ENCODE peak calls at places on chromosome X, in seven cellular contexts. V, D, B, N, I, R and J are unnamed samples.

GRCh38 chrX:31228415-31228832 is 156.6 kb upstream of the FTHL17 start:
- DNase-seq in D (no peak), V (peak), R (no peak), I (no peak), B (no peak), N (no peak), J (no peak)

GRCh38 chrX:41441934-41442823 is 5.0 kb upstream of the NYX start:
- DNase-seq in D (peak), B (peak), I (peak), N (peak), V (peak), R (peak), J (peak)

GRCh38 chrX:54044877-54045328 is 630 bp upstream of the PHF8 start:
- DNase-seq in D (no peak), I (no peak), R (no peak), B (no peak), N (peak), V (no peak), J (no peak)

GRCh38 chrX:31265383-31265782 is 193.5 kb upstream of the FTHL17 start:
- DNase-seq in D (no peak), I (no peak), R (no peak), V (no peak), B (no peak), N (no peak), J (no peak)

GRCh38 chrX:40733691-40734090 is 1.7 kb downstream of the MED14 start:
- DNase-seq in V (peak), D (no peak), N (no peak), R (no peak), B (no peak), I (no peak), J (no peak)

GRCh38 chrX:40171513-40172168 is 73.9 kb upstream of the BCOR start:
- DNase-seq in N (peak), B (no peak), V (peak), R (no peak), I (peak), D (no peak), J (no peak)

GRCh38 chrX:48683411-48683982 is at the start of gene WAS:
- DNase-seq in N (no peak), B (no peak), D (peak), R (no peak), I (no peak), V (no peak), J (no peak)

GRCh38 chrX:107845625-107846024 is 20.0 kb downstream of the MID2 start:
- DNase-seq in D (no peak), V (no peak), N (no peak), I (no peak), B (no peak), R (no peak), J (no peak)

GRCh38 chrX:13845721-13846378 is 29.0 kb upstream of the GPM6B start:
- DNase-seq in V (peak), I (no peak), R (no peak), D (no peak), N (peak), B (no peak), J (no peak)

DNA sequence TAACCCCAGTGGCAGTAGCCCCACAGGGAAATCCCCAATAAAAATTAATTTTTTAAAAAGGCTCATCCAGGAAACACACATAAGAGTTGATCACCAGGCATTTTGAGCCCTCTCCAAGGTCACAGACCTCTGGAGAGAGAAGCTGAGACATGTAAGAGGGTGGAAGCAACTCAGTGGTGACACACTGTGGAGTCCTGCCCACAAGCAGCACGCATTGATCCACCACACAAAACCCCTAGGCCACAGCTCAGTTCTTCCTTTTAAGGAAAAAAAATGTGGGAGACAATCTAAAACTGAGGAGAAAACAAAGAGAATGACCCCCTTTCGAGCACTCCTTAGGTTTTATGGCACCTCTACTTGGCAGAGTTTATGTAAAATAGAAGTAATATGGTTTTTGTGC is 71.7 kb upstream of the S100G start:
- DNase-seq in N (peak), R (no peak), V (peak), D (no peak), I (peak), B (peak), J (no peak)
- TF ChIP-seq EZH2 in N (no peak), R (no peak), V (no peak), D (no peak), I (no peak), B (no peak), J (no peak)

GRCh38 chrX:154033848-154034247 is 14.1 kb upstream of the IRAK1 start:
- DNase-seq in B (no peak), V (no peak), I (no peak), D (no peak), N (no peak), R (no peak), J (no peak)
- H3K4me2 ChIP-seq in B (no peak), V (no peak), I (no peak), D (no peak), N (no peak), R (no peak), J (no peak)

GRCh38 chrX:10160221-10160620 is 3.4 kb downstream of the CLCN4 start:
- DNase-seq in B (no peak), V (no peak), D (no peak), I (no peak), N (no peak), R (no peak), J (no peak)

GRCh38 chrX:10157545-10157944 is 770 bp downstream of the CLCN4 start:
- DNase-seq in D (no peak), V (peak), B (no peak), N (peak), R (no peak), I (no peak), J (no peak)

GRCh38 chrX:10157032-10157341 is 212 bp downstream of the CLCN4 start:
- DNase-seq in V (no peak), N (peak), D (no peak), R (no peak), I (no peak), B (no peak), J (no peak)

GRCh38 chrX:10158279-10158939 is 1.6 kb downstream of the CLCN4 start:
- DNase-seq in N (no peak), R (no peak), I (peak), D (no peak), V (peak), B (peak), J (no peak)

GRCh38 chrX:10159069-10159468 is 2.3 kb downstream of the CLCN4 start:
- DNase-seq in R (no peak), I (no peak), B (peak), V (no peak), D (no peak), N (no peak), J (no peak)
- H3K4me3 ChIP-seq in R (no peak), I (peak), B (peak), V (no peak), D (no peak), N (no peak), J (no peak)

GRCh38 chrX:115562492-115562872 is 1.5 kb downstream of the PLS3 start:
- DNase-seq in I (no peak), R (no peak), B (peak), D (no peak), V (peak), N (peak), J (no peak)

GRCh38 chrX:115561605-115562491 is 874 bp downstream of the PLS3 start:
- DNase-seq in I (peak), N (peak), B (peak), V (peak), R (no peak), D (no peak), J (no peak)

GRCh38 chrX:115560211-115560977 is 580 bp upstream of the PLS3 start:
- DNase-seq in B (no peak), V (no peak), D (no peak), I (no peak), R (peak), N (peak), J (peak)

GRCh38 chrX:115559672-115560071 is 1.3 kb upstream of the PLS3 start:
- DNase-seq in N (no peak), I (no peak), V (no peak), B (no peak), D (no peak), R (no peak), J (no peak)

GRCh38 chrX:115560978-115561604 is at the start of gene PLS3:
- DNase-seq in D (no peak), N (peak), R (peak), I (peak), B (peak), V (peak), J (no peak)
- TF ChIP-seq EZH2 in D (no peak), N (no peak), R (no peak), I (no peak), B (no peak), V (no peak), J (no peak)

GRCh38 chrX:130539721-130540321 is 138.0 kb downstream of the RBMX2 start:
- DNase-seq in N (peak), I (peak), B (peak), R (peak), D (peak), V (peak), J (no peak)
- H3K4me2 ChIP-seq in N (peak), I (no peak), B (no peak), R (peak), D (no peak), V (no peak), J (no peak)